ENCODE peak calls at places on chromosomes 7 and 10, in eight cellular contexts. X, G, B, K, L, T, S and N are unnamed samples.

GRCh38 chr10:58653139-58653538 is 140.5 kb downstream of the BICC1 start:
- DNase-seq in T (no peak), G (no peak), X (no peak), L (no peak), S (peak), K (no peak), B (peak), N (no peak)

GRCh38 chr7:50284296-50284695 is 20.2 kb upstream of the IKZF1 start:
- DNase-seq in X (no peak), T (no peak), B (no peak), G (no peak), L (no peak), K (no peak), S (no peak), N (no peak)

GRCh38 chr10:73875139-73875475 is 752 bp upstream of the CAMK2G start:
- DNase-seq in T (no peak), B (no peak), G (no peak), S (no peak), K (no peak), L (no peak), X (no peak), N (no peak)

GRCh38 chr10:75294866-75295692 is 59.3 kb upstream of the COMTD1 start:
- DNase-seq in K (peak), X (peak), L (peak), G (peak), B (peak), S (peak), T (peak), N (peak)

GRCh38 chr10:81866753-81867152 is 8.2 kb upstream of the NRG3 start:
- DNase-seq in B (no peak), K (no peak), S (no peak), T (no peak), X (no peak), G (no peak), L (no peak), N (no peak)

GRCh38 chr7:142357953-142358520 is 100.2 kb upstream of the PRSS58 start:
- DNase-seq in G (no peak), B (peak), L (no peak), K (peak), X (no peak), T (no peak), S (peak), N (no peak)

GRCh38 chr10:31261502-31262311 is 57.3 kb upstream of the ZEB1 start:
- DNase-seq in L (no peak), S (peak), X (no peak), T (no peak), G (no peak), B (peak), K (no peak), N (peak)

GRCh38 chr10:5971315-5971832 is 6.0 kb downstream of the IL15RA start:
- DNase-seq in K (no peak), T (no peak), L (peak), S (peak), B (peak), X (peak), G (no peak), N (no peak)

GRCh38 chr10:123781324-123781900 is 110.2 kb downstream of the CPXM2 start:
- DNase-seq in G (peak), S (no peak), X (no peak), L (no peak), T (no peak), B (no peak), K (no peak), N (no peak)

GRCh38 chr10:75062191-75062849 is 49.1 kb upstream of the SAMD8 start:
- DNase-seq in K (no peak), T (no peak), L (no peak), S (peak), G (peak), B (peak), X (no peak), N (no peak)

GRCh38 chr10:115417585-115418265 is 324.6 kb downstream of the ATRNL1 start:
- DNase-seq in B (peak), X (no peak), L (no peak), G (no peak), T (no peak), K (peak), S (peak), N (peak)

GRCh38 chr7:157564518-157565177 is 227.8 kb downstream of the DNAJB6 start:
- DNase-seq in L (no peak), B (peak), T (no peak), G (peak), K (no peak), S (no peak), X (no peak), N (no peak)
- TF ChIP-seq CTCF in L (no peak), B (no peak), T (no peak), G (no peak), K (no peak), S (no peak), X (no peak), N (no peak)

DNA sequence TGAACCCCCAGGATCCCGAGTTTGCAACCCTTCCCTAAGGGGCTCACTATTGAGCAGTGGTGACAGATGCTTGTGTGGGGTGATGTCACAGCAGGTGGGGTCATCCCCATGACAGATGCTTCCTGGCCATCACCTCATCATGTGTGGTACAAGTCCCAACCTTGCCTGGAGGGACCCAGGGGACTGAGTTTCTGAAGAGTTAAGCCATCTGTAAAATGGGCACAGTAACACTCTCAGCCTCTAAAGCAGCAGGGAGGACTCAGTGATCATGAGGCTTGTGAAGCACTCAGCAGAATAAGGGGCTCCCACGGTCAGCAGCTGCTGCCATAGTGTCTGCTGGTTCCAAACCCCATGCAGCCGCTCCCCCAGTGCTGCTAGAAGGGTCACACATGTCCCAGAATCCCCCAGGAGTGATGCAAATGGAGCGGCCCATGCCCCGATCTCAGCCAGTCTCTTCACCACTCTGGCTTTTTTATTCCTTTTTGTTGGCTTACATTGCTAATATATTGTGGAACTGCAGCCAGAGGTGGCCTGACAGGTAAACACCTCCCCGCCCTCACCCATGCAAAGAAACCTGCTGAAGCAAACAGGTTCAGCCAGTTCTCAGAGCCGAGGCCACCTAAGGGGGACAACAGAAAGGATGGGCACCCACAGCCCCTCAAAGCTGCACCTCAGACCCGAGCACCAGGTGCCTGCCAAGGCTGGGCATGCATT is 102.1 kb upstream of the PDGFA start:
- DNase-seq in T (no peak), S (no peak), K (no peak), L (no peak), B (no peak), X (no peak), G (peak), N (no peak)
- H3K4me3 ChIP-seq in T (no peak), S (no peak), K (no peak), L (no peak), B (no peak), X (no peak), G (no peak), N (no peak)

DNA sequence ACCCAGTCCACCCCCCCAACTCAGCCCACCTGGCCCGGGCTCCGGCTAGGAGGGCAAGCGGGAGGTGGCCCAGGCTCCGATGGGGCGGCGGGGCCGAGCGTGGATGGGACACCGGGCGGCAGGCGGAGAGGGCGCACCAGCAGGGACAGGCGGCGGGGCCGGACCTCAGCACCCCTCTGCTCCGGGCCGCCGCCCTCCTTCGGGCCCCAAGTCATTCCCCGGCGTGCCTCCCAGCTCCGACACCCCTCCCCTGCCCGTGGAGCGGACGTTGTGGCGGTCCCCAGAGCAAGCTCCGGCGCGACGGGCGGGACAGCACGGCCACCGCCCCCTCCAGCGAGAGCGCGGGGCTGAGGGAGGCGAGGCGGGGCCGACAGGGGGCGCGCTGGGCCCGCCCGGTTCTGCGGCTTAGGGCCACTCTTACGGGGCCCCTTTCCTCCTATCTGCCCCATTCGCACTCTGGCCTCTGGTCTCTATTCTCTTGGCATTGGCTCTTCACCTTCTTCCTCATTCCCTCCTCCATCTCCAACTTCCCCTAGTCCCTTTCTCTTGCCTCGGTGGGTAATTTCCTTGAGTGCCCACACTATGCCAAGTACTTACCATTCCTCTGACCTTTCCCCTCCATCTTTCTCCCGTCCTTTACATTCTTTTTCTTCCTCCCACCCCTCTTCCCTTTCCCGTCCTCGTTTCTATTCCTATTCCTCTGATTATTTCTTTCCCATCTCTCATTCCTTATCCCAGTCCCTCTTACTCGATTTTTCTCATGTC is 710 bp upstream of the GBX1 start:
- DNase-seq in K (peak), S (peak), G (no peak), X (no peak), L (peak), T (no peak), B (no peak), N (no peak)
- TF ChIP-seq CTCF in K (peak), S (peak), G (peak), X (peak), L (peak), T (peak), B (peak), N (peak)

DNA sequence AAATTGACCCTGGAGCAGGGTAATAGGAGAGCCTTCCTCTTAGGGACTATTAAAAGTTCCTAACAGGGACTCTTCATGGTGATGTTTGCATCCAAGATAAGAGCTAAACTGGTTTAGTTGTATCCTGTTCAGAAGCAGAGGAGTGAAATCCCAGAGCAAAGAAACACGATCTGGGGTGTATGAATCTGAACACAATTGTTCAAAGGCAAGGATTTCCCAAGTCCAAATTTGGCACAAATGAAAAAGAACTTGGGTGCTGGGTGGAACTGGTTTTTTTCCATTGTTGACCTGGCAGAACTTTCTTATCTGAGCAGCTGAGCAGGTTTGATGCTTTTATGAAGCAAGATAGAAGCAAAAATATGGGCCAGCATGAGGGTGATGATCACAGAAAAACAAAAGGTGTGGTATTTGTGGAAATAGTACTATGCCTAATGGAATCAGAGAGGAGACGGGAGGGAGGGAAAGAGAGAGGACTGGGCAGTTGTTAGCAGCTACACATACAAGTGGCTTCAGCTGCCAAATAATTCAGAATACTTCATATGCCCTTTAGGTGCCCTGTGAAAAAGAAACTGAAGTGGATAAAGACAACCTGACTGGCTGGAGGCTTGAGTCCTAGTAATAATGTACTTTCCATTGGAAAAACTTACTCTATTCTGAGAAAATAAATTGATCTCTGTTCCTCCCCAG is 6.1 kb downstream of the AGFG2 start:
- DNase-seq in T (no peak), G (no peak), X (no peak), K (peak), L (no peak), B (no peak), S (peak), N (no peak)
- H3K4me3 ChIP-seq in T (peak), G (no peak), X (peak), K (no peak), L (peak), B (no peak), S (no peak), N (no peak)

GRCh38 chr7:5287802-5288201 is 5.1 kb downstream of the SLC29A4 start:
- DNase-seq in B (no peak), K (no peak), L (no peak), S (no peak), G (no peak), T (no peak), X (no peak), N (no peak)

GRCh38 chr7:5283421-5284303 is 919 bp downstream of the SLC29A4 start:
- DNase-seq in G (no peak), S (no peak), X (no peak), T (no peak), L (no peak), K (no peak), B (no peak), N (no peak)

GRCh38 chr7:5286933-5287332 is 4.2 kb downstream of the SLC29A4 start:
- DNase-seq in T (no peak), L (no peak), X (no peak), K (no peak), B (no peak), G (no peak), S (no peak), N (no peak)

GRCh38 chr7:5282464-5283316 is at the start of gene SLC29A4:
- DNase-seq in B (no peak), X (peak), S (peak), L (no peak), G (no peak), K (peak), T (no peak), N (no peak)

DNA sequence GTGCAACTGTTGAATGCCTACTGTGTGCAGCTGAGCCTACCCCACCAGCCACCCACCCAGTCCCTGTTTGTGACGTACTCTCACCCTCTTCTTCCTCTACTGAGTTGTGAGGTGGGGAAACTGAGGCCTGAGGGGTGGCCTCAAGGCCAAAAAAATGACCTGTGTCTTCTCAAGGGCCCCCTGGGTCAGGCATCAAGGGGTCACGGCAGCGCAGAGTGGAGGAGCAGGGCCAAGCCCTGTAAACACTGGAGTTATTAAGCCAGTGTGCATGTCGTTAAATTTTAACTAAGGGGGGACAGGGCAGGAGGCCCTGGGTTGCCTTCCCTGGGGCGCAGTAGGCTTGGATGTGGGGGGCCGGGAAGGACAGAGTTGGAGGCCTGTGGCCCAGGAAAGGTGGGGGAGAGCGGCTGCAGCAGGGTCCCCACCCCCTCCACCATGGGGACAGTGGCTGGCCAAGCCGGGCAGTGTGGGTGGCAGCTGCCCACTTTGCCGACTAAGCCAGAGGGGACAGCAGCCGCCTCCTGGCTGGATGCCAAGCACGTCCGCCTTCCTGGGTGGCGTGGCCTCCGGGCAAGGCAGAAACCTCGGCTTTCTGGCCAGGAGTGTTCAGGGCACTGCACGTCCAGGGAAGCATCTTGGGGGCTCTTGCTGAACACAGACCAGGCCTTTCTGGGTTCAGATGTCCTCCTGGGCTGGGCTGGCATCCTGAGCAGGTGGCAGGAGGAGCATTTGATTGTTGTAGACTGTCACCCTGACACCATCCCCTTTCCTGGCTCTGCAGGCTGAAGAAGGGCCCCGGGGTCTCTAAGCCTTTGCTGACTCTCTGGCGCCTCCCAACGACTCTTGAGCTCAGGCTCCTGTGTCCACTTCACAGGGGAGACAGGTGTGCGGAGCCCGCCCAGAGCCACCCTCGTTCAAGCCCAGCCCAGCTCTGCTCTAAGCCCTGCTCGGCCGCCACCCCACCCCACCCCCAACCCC is 1.9 kb downstream of the SLC29A4 start:
- DNase-seq in S (peak), L (peak), B (no peak), X (peak), T (no peak), K (peak), G (no peak), N (no peak)
- TF ChIP-seq CTCF in S (peak), L (no peak), B (no peak), X (no peak), T (no peak), K (peak), G (no peak), N (peak)

DNA sequence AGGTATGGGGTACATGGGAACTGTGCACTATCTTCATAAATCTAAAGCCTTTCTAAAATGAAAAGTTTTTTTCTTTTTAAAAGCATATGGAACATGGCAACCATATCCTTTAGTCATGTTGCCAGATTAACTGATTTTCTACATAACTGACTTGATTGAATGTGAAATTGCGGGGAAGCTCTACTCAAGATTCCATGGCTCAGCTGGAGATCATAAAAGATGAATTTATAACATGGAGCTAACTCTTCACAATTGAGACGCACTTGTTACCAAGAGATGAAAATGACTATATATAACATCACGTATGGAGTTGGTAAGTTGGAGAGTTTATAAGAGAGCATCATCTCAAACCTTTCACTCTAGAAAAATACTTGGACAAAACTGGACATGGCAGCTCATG is 190.2 kb upstream of the MYO3A start:
- DNase-seq in T (no peak), K (no peak), L (no peak), B (no peak), X (no peak), S (no peak), G (no peak), N (no peak)
- H3K4me3 ChIP-seq in T (no peak), K (no peak), L (no peak), B (no peak), X (no peak), S (no peak), G (no peak), N (no peak)

DNA sequence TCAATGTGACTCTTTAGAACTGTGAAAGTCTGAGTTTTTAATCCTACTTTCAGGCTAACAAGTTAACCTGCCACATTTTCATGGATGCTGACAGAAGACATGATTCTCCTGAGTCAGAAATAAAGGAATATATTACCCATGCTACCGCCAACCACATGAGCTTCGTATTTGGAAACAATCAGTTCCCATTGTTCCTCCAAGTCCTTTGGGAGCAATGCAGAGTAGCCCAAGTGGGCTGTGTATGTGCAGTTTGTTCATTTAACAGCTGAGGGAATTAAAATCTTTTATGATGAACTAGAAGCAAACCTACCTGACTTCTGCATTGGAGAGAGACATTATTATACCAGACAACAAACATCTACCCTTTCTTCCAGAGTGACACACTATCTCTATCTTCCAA is 169.3 kb upstream of the BET1 start:
- DNase-seq in S (no peak), K (no peak), L (no peak), G (no peak), T (no peak), X (no peak), B (no peak), N (no peak)
- TF ChIP-seq CTCF in S (no peak), K (no peak), L (no peak), G (no peak), T (no peak), X (no peak), B (no peak), N (no peak)

GRCh38 chr10:59872892-59873463 is 33.4 kb downstream of the CCDC6 start:
- DNase-seq in S (peak), G (no peak), X (no peak), B (peak), L (no peak), T (no peak), K (peak), N (peak)
- H3K4me3 ChIP-seq in S (no peak), G (no peak), X (no peak), B (peak), L (no peak), T (peak), K (no peak), N (no peak)

DNA sequence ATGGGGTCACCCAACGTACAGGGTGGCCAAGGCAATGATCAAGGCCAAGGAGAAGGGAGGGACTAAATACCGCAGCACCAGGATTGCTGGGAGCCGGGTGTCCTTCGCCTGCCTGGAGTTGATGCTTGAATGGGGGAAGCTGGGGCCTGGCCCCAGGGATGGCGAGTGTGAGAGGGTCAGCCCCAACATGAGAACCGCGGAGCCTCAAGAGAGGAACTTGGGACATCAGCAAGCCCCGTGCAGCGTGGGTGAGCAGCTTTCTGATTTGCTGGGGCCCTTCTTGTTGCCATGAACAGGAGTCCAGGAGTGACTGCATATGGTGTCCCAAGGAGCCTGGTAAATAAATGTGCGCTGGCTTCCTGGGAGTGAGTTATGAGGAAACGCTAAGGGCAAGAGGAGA is 72.8 kb upstream of the PITRM1 start:
- DNase-seq in X (no peak), T (no peak), S (no peak), B (no peak), G (no peak), K (no peak), L (no peak), N (no peak)
- TF ChIP-seq CTCF in X (no peak), T (no peak), S (no peak), B (no peak), G (no peak), K (no peak), L (no peak), N (no peak)